ENCODE peak calls at places on chromosomes 3 and 15, in four cellular contexts. One of them, this sample, is unnamed.

GRCh38 chr3:29381595-29381994 is 100.7 kb downstream of the RBMS3 start:
- DNase-seq in naive B cell: no peak
- DNase-seq in erythroblast: no peak
- DNase-seq in uterus: no peak
- DNase-seq in this sample: no peak

GRCh38 chr3:49534581-49535495 is 19.4 kb upstream of the BSN start:
- DNase-seq in naive B cell: no peak
- DNase-seq in erythroblast: no peak
- DNase-seq in uterus: no peak
- DNase-seq in this sample: no peak

GRCh38 chr3:143002083-143002712 is 828 bp downstream of the U2SURP start:
- DNase-seq in naive B cell: peak
- DNase-seq in erythroblast: peak
- DNase-seq in uterus: no peak
- DNase-seq in this sample: peak

GRCh38 chr3:180947761-180948390 is 35.4 kb downstream of the FXR1 start:
- DNase-seq in naive B cell: peak
- DNase-seq in erythroblast: no peak
- DNase-seq in uterus: no peak
- DNase-seq in this sample: peak

GRCh38 chr3:28279770-28280169 is 38.4 kb downstream of the CMC1 start:
- DNase-seq in naive B cell: no peak
- DNase-seq in erythroblast: no peak
- DNase-seq in uterus: no peak
- DNase-seq in this sample: no peak

GRCh38 chr15:43095243-43095642 is 10.6 kb downstream of the UBR1 start:
- DNase-seq in naive B cell: no peak
- DNase-seq in erythroblast: peak
- DNase-seq in uterus: no peak
- DNase-seq in this sample: no peak

GRCh38 chr3:94063497-94064119 is 747 bp downstream of the NSUN3 start:
- DNase-seq in naive B cell: no peak
- DNase-seq in erythroblast: peak
- DNase-seq in uterus: no peak
- DNase-seq in this sample: peak

GRCh38 chr15:43516801-43517353 is 531 bp upstream of the MAP1A start:
- DNase-seq in naive B cell: no peak
- DNase-seq in erythroblast: no peak
- DNase-seq in uterus: no peak
- DNase-seq in this sample: no peak

GRCh38 chr15:69939513-69940440 is 157.9 kb downstream of the TLE3 start:
- DNase-seq in naive B cell: no peak
- DNase-seq in erythroblast: no peak
- DNase-seq in uterus: no peak
- DNase-seq in this sample: no peak